ENCODE peak calls at places on chromosome 18, in five cellular contexts. I is HepG2, H is HCT116, M is K562, R is H1. F is an unnamed sample.

GRCh38 chr18:59748628-59749360 is 51.6 kb upstream of the CCBE1 start:
- DNase-seq in I (no peak), H (peak), M (no peak), R (no peak), F (no peak)

GRCh38 chr18:46771141-46771540 is 14.3 kb upstream of the ST8SIA5 start:
- DNase-seq in I (no peak), H (no peak), M (no peak), R (no peak), F (no peak)

GRCh38 chr18:7663305-7664023 is 96.3 kb downstream of the PTPRM start:
- DNase-seq in I (no peak), H (no peak), M (no peak), R (no peak), F (no peak)

GRCh38 chr18:46422552-46423055 is 234.4 kb downstream of the LOXHD1 start:
- DNase-seq in I (no peak), H (no peak), M (peak), R (no peak), F (no peak)

GRCh38 chr18:3447035-3447894 is 2.7 kb upstream of the TGIF1 start:
- DNase-seq in I (no peak), H (no peak), M (peak), R (no peak), F (no peak)

GRCh38 chr18:2471523-2471922 is 99.8 kb downstream of the METTL4 start:
- DNase-seq in I (no peak), H (no peak), M (peak), R (no peak), F (no peak)

GRCh38 chr18:51135795-51136194 is 61.7 kb downstream of the MEX3C start:
- DNase-seq in I (peak), H (peak), M (no peak), R (no peak), F (no peak)

GRCh38 chr18:77749189-77749588 is 499.5 kb downstream of the GALR1 start:
- DNase-seq in I (no peak), H (no peak), M (peak), R (no peak), F (no peak)

GRCh38 chr18:50099725-50100414 is 95.1 kb downstream of the MYO5B start:
- DNase-seq in I (no peak), H (no peak), M (no peak), R (no peak), F (peak)

GRCh38 chr18:41162191-41162590 is 792.8 kb upstream of the PIK3C3 start:
- DNase-seq in I (no peak), H (no peak), M (no peak), R (no peak), F (no peak)

GRCh38 chr18:59885579-59886163 is 14.1 kb upstream of the PMAIP1 start:
- DNase-seq in I (no peak), H (no peak), M (no peak), R (no peak), F (peak)

GRCh38 chr18:78862395-78862794 is 117.2 kb upstream of the SALL3 start:
- DNase-seq in I (no peak), H (no peak), M (no peak), R (no peak), F (no peak)

GRCh38 chr18:21499997-21500396 is 100.5 kb downstream of the ESCO1 start:
- DNase-seq in I (no peak), H (no peak), M (no peak), R (no peak), F (no peak)

GRCh38 chr18:13726972-13727331 is 479 bp downstream of the RNMT start:
- DNase-seq in I (peak), H (no peak), M (peak), R (no peak), F (no peak)

GRCh38 chr18:36281941-36282340 is 15.6 kb upstream of the FHOD3 start:
- DNase-seq in I (no peak), H (no peak), M (no peak), R (no peak), F (no peak)

GRCh38 chr18:79926306-79926705 is 25.1 kb downstream of the SLC66A2 start:
- DNase-seq in I (no peak), H (no peak), M (no peak), R (no peak), F (no peak)

GRCh38 chr18:43588838-43589237 is 311.5 kb upstream of the SYT4 start:
- DNase-seq in I (no peak), H (no peak), M (no peak), R (no peak), F (no peak)

GRCh38 chr18:78979682-78980278 is at the start of gene SALL3:
- DNase-seq in I (no peak), H (no peak), M (no peak), R (no peak), F (no peak)

GRCh38 chr18:1998121-1998520 is 573.2 kb downstream of the METTL4 start:
- DNase-seq in I (no peak), H (no peak), M (no peak), R (no peak), F (no peak)

GRCh38 chr18:22230403-22231042 is 61.1 kb downstream of the GATA6 start:
- DNase-seq in I (no peak), H (no peak), M (no peak), R (no peak), F (no peak)

GRCh38 chr18:34773961-34774754 is 64.1 kb downstream of the DTNA start:
- DNase-seq in I (no peak), H (no peak), M (no peak), R (no peak), F (no peak)

GRCh38 chr18:8785261-8785660 is 79.9 kb downstream of the MTCL1 start:
- DNase-seq in I (no peak), H (no peak), M (no peak), R (no peak), F (no peak)

GRCh38 chr18:8786766-8787670 is 81.7 kb downstream of the MTCL1 start:
- DNase-seq in I (no peak), H (no peak), M (no peak), R (no peak), F (no peak)

GRCh38 chr18:8783994-8784530 is 78.7 kb downstream of the MTCL1 start:
- DNase-seq in I (no peak), H (no peak), M (no peak), R (no peak), F (no peak)

GRCh38 chr18:8787764-8788163 is 82.4 kb downstream of the MTCL1 start:
- DNase-seq in I (no peak), H (no peak), M (no peak), R (no peak), F (no peak)

DNA sequence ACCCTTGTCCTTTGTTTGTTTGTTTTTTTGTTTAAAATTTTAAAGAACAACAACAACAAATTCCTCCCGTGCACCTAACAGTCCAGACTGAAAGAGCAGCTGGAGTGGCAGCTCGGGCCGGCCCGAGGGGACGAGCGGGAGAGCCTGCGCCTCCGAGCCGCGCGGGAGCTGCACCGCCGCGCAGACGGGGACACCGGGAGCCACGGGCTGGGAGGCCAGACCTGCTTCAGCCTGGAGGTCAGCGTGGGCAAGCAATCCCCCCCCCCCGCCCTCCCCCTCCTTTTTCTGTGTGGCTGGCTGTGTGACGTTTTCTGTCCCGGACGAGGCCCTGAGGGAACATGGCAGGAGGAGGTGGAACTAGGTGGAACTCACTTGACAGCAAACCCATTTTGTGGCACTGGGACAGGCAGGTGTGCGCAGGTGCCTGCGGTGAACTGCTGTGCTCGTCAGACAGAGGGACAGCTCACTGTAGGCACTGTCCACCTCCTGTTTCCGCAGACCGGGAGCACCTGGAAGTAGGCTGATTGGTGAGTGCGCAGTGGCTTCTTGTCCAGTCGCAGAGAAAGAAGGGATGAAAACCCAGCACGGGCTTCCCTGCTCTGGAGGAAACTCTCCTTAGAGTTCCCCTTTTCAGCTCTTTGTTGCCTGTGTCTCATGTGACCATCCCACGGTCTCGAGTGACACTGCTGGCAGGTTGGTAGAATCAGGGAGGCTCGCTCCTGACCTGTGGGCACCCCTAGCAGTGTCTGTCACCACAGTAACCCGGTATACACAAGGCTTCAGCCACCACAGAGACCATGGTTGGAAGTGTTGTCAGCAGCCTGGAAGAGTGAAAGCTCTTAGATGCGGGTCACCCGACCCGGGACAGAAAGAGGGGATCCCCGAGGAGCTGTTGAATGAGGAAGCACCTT is 80.8 kb downstream of the MTCL1 start:
- DNase-seq in I (no peak), H (no peak), M (no peak), R (no peak), F (no peak)
- TF ChIP-seq SRF in I (no peak), H (no peak), M (no peak), R (no peak), F (no peak)

GRCh38 chr18:44682871-44683221 is 2.2 kb downstream of the SETBP1 start:
- DNase-seq in I (no peak), H (no peak), M (no peak), R (no peak), F (no peak)

GRCh38 chr18:44682181-44682870 is 1.6 kb downstream of the SETBP1 start:
- DNase-seq in I (no peak), H (no peak), M (no peak), R (no peak), F (no peak)

GRCh38 chr18:44681039-44681595 is 429 bp downstream of the SETBP1 start:
- DNase-seq in I (no peak), H (no peak), M (no peak), R (no peak), F (no peak)

GRCh38 chr18:44680271-44681038 is at the start of gene SETBP1:
- DNase-seq in I (no peak), H (no peak), M (no peak), R (no peak), F (no peak)

DNA sequence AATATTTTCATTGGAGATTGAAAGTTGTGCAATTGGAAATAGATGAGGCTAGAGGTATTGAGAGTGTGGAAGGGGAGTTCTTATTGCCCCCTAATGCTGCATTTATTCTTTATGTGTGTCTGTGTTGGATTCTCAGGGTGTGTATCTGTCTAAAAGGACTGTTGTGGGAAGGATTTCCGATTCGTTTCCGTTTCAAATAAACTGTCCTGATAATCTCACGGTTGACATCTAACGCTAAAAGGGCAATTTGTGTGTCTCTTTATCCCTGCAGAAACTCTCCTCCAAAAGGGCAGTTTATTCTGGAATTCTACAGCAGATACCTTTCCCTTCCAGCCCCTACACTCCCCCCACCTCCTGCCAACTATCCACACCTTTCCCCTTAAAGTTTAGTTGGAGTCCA is 923 bp downstream of the SETBP1 start:
- DNase-seq in I (no peak), H (no peak), M (no peak), R (no peak), F (no peak)
- TF ChIP-seq SRF in I (no peak), H (no peak), M (no peak), R (no peak), F (no peak)

DNA sequence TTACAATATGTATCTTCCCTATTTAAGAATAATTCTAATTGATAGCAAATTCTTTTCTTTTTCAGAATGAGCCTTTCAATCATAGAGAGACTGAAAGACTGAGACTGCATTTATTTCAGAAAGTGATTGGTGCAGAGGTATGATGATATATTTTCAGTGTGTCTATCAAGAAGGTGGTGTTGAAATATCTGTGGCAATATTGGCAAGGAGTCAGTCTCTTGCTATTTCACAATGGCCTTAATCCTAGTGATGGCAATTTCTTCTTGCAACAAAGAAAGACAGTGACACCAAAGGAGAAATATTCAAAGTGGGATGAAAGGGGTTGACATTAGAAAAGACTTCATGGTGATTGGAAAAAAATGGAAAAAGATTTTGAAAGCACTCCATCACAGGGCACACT is 21.7 kb upstream of the ZBTB14 start:
- DNase-seq in I (no peak), H (no peak), M (no peak), R (no peak), F (no peak)
- TF ChIP-seq SRF in I (no peak), H (no peak), M (no peak), R (no peak), F (no peak)

DNA sequence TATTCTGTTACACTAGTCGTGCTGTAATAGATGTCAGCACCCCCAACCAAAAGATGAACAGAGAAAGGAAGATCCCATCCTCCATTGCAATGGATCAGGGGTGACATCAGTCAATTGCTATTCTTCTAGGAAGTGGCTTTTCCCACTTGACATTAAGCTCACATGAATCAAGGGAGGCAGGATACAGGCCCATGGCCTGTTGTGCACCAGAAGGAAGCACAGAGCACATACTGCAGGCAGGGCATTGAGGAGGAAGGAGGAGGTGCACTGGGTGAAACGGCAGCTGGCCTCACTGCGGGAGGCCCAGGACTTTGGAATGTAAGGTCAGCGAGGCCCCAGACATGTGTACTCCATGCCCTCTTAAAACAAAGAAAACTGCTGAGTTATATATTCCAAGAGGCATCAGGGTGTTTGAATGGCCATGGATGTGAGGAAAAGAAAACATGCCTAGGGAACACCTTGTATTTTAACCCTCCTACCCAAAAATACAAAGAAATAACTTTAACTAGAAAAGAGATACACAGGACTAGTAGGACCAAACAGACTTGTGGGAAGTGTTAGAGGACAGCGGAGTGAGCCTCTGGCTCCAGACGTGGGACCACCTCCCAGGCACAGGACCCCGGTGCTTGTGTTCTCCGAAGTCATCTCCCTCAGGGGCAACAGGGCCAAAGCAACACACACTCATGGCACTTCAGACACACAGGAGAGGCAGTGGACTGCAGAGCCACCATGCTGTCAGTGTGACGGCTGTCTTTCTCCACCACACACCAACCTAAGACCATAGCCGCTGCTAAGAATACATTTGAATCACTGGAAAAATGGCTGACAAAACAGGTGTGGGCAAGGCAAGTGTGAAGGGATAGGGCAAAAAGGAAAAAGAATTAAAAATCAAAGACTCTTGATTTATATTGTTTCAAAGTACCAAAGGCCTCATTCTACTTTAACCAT is 51.4 kb upstream of the RIOK3 start:
- DNase-seq in I (peak), H (no peak), M (no peak), R (no peak), F (no peak)
- TF ChIP-seq SRF in I (no peak), H (no peak), M (no peak), R (no peak), F (no peak)

GRCh38 chr18:57585421-57585820 is 1.1 kb downstream of the FECH start:
- DNase-seq in I (no peak), H (no peak), M (peak), R (no peak), F (no peak)

GRCh38 chr18:57586243-57587049 is at the start of gene FECH:
- DNase-seq in I (peak), H (peak), M (peak), R (no peak), F (no peak)

GRCh38 chr18:57587262-57587661 is 760 bp upstream of the FECH start:
- DNase-seq in I (no peak), H (no peak), M (peak), R (no peak), F (no peak)

GRCh38 chr18:57583297-57583835 is 3.1 kb downstream of the FECH start:
- DNase-seq in I (no peak), H (no peak), M (peak), R (no peak), F (no peak)

GRCh38 chr18:57585846-57586242 is 658 bp downstream of the FECH start:
- DNase-seq in I (no peak), H (no peak), M (no peak), R (no peak), F (no peak)
- TF ChIP-seq SRF in I (no peak), H (no peak), M (no peak), R (no peak), F (no peak)

DNA sequence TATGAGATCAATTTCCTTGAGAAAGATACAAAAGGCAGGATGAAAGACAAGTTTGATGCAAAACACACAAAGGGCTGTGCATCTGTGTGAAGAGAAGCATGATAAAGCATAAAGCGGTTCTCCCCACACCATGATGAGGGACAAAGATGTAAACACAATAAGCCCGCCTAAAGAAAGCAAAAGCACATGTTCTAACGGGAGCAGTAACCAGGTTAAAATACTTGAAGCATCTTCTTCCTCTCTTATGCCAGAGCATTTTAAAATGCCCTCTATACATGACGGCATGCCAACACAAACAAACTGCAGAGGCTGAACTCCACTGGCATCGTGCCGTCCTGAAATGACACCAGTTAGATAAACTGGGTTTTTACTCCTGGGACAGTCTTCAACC is 89.8 kb downstream of the CDH2 start:
- DNase-seq in I (peak), H (no peak), M (no peak), R (no peak), F (no peak)
- TF ChIP-seq SRF in I (no peak), H (no peak), M (no peak), R (no peak), F (no peak)

DNA sequence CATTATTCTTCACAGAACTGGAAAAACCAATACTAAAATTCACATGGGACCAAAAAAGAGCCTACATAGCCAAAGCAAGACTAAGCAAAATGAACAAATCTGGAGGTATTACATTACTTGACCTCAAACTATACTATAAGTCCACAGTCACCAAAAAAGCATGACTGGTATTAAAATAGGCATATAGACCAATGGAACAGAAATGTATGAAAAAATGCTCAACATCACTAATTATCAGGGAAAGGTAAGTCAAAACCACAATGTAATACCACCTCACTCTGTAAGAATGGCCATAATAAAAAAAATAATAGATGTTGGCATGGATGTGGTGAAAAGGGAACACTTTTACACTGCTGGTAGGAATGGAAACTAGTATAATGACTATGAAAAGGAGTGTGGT is 158.6 kb downstream of the CDH2 start:
- DNase-seq in I (no peak), H (no peak), M (no peak), R (no peak), F (no peak)
- TF ChIP-seq SRF in I (no peak), H (no peak), M (no peak), R (no peak), F (no peak)

GRCh38 chr18:48792611-48793368 is 158.0 kb downstream of the SMAD7 start:
- DNase-seq in I (no peak), H (no peak), M (no peak), R (no peak), F (no peak)
- TF ChIP-seq SRF in I (no peak), H (no peak), M (no peak), R (no peak), F (no peak)

GRCh38 chr18:26863122-26863879 is 2.2 kb downstream of the AQP4 start:
- DNase-seq in I (no peak), H (no peak), M (no peak), R (no peak), F (no peak)
- TF ChIP-seq SRF in I (no peak), H (no peak), M (no peak), R (no peak), F (no peak)